ENCODE peak calls at places on chromosomes 1 and 21, in eight cellular contexts. One of them, this sample, is unnamed.
A peak's percentile ranks its signal among the peaks of the same experiment; 100 is the strongest.

GRCh38 chr1:243244420-243244819 is 10.7 kb downstream of the CEP170 start:
- ATAC-seq in Right ventricle myocardium superior: no peak
- ATAC-seq in K562: no peak
- ATAC-seq in activated naive CD8-positive, alpha-beta T cell treated with anti-CD3 and anti-CD28 coated beads, Interleukin-2, amount 50 U/mL, for 24 hours: no peak
- ATAC-seq in stimulated activated naive CD8-positive, alpha-beta T cell treated with anti-CD3 and anti-CD28 coated beads, Interleukin-15, amount 100 ng/mL, for 72 hours: no peak
- ATAC-seq in stimulated activated naive B cell treated with anti-CD40 and anti-IgM and Interleukin-4, amounts not matched to agents 10 μg/mL and 1 μg/mL and 100 μg/mL, for 72 hours: no peak
- ATAC-seq in gastroesophageal sphincter: no peak
- ATAC-seq in T-cell: no peak
- ATAC-seq in this sample: no peak

GRCh38 chr1:201482755-201483154 is 13.8 kb upstream of the PHLDA3 start:
- ATAC-seq in K562: no peak
- ATAC-seq in Right ventricle myocardium superior: no peak
- ATAC-seq in activated naive CD8-positive, alpha-beta T cell treated with anti-CD3 and anti-CD28 coated beads, Interleukin-2, amount 50 U/mL, for 24 hours: no peak
- ATAC-seq in T-cell: no peak
- ATAC-seq in gastroesophageal sphincter: no peak
- ATAC-seq in stimulated activated naive B cell treated with anti-CD40 and anti-IgM and Interleukin-4, amounts not matched to agents 10 μg/mL and 1 μg/mL and 100 μg/mL, for 72 hours: peak; percentile 47
- ATAC-seq in stimulated activated naive CD8-positive, alpha-beta T cell treated with anti-CD3 and anti-CD28 coated beads, Interleukin-15, amount 100 ng/mL, for 72 hours: no peak
- ATAC-seq in this sample: no peak

GRCh38 chr1:205317311-205317917 is 4.1 kb downstream of the NUAK2 start:
- ATAC-seq in activated naive CD8-positive, alpha-beta T cell treated with anti-CD3 and anti-CD28 coated beads, Interleukin-2, amount 50 U/mL, for 24 hours: no peak
- ATAC-seq in K562: no peak
- ATAC-seq in stimulated activated naive CD8-positive, alpha-beta T cell treated with anti-CD3 and anti-CD28 coated beads, Interleukin-15, amount 100 ng/mL, for 72 hours: no peak
- ATAC-seq in T-cell: no peak
- ATAC-seq in stimulated activated naive B cell treated with anti-CD40 and anti-IgM and Interleukin-4, amounts not matched to agents 10 μg/mL and 1 μg/mL and 100 μg/mL, for 72 hours: no peak
- ATAC-seq in Right ventricle myocardium superior: peak; percentile 62
- ATAC-seq in gastroesophageal sphincter: peak; percentile 2
- ATAC-seq in this sample: no peak

GRCh38 chr1:93600663-93601062 is 81.0 kb downstream of the BCAR3 start:
- ATAC-seq in gastroesophageal sphincter: no peak
- ATAC-seq in stimulated activated naive B cell treated with anti-CD40 and anti-IgM and Interleukin-4, amounts not matched to agents 10 μg/mL and 1 μg/mL and 100 μg/mL, for 72 hours: no peak
- ATAC-seq in T-cell: no peak
- ATAC-seq in activated naive CD8-positive, alpha-beta T cell treated with anti-CD3 and anti-CD28 coated beads, Interleukin-2, amount 50 U/mL, for 24 hours: no peak
- ATAC-seq in stimulated activated naive CD8-positive, alpha-beta T cell treated with anti-CD3 and anti-CD28 coated beads, Interleukin-15, amount 100 ng/mL, for 72 hours: no peak
- ATAC-seq in K562: no peak
- ATAC-seq in Right ventricle myocardium superior: peak; percentile 14
- ATAC-seq in this sample: no peak

GRCh38 chr21:45080639-45081414 is 6.4 kb downstream of the ADARB1 start:
- ATAC-seq in Right ventricle myocardium superior: peak; percentile 25
- ATAC-seq in gastroesophageal sphincter: peak; percentile 62
- ATAC-seq in activated naive CD8-positive, alpha-beta T cell treated with anti-CD3 and anti-CD28 coated beads, Interleukin-2, amount 50 U/mL, for 24 hours: peak; percentile 49
- ATAC-seq in stimulated activated naive CD8-positive, alpha-beta T cell treated with anti-CD3 and anti-CD28 coated beads, Interleukin-15, amount 100 ng/mL, for 72 hours: peak; percentile 46
- ATAC-seq in K562: peak; percentile 29
- ATAC-seq in T-cell: peak; percentile 63
- ATAC-seq in stimulated activated naive B cell treated with anti-CD40 and anti-IgM and Interleukin-4, amounts not matched to agents 10 μg/mL and 1 μg/mL and 100 μg/mL, for 72 hours: no peak
- ATAC-seq in this sample: no peak

GRCh38 chr21:17784604-17785402 is 34.4 kb downstream of the C21orf91 start:
- ATAC-seq in stimulated activated naive B cell treated with anti-CD40 and anti-IgM and Interleukin-4, amounts not matched to agents 10 μg/mL and 1 μg/mL and 100 μg/mL, for 72 hours: peak; percentile 55
- ATAC-seq in Right ventricle myocardium superior: no peak
- ATAC-seq in stimulated activated naive CD8-positive, alpha-beta T cell treated with anti-CD3 and anti-CD28 coated beads, Interleukin-15, amount 100 ng/mL, for 72 hours: peak; percentile 73
- ATAC-seq in T-cell: no peak
- ATAC-seq in K562: no peak
- ATAC-seq in activated naive CD8-positive, alpha-beta T cell treated with anti-CD3 and anti-CD28 coated beads, Interleukin-2, amount 50 U/mL, for 24 hours: peak; percentile 75
- ATAC-seq in gastroesophageal sphincter: no peak
- ATAC-seq in this sample: no peak

GRCh38 chr1:6183520-6183989 is 3.4 kb upstream of the CHD5 start:
- ATAC-seq in gastroesophageal sphincter: no peak
- ATAC-seq in Right ventricle myocardium superior: no peak
- ATAC-seq in stimulated activated naive B cell treated with anti-CD40 and anti-IgM and Interleukin-4, amounts not matched to agents 10 μg/mL and 1 μg/mL and 100 μg/mL, for 72 hours: no peak
- ATAC-seq in K562: peak; percentile 87
- ATAC-seq in activated naive CD8-positive, alpha-beta T cell treated with anti-CD3 and anti-CD28 coated beads, Interleukin-2, amount 50 U/mL, for 24 hours: peak; percentile 12
- ATAC-seq in stimulated activated naive CD8-positive, alpha-beta T cell treated with anti-CD3 and anti-CD28 coated beads, Interleukin-15, amount 100 ng/mL, for 72 hours: peak; percentile 50
- ATAC-seq in T-cell: no peak
- ATAC-seq in this sample: peak; percentile 39

GRCh38 chr21:41506526-41507520 is 1.1 kb downstream of the TMPRSS2 start:
- ATAC-seq in K562: no peak
- ATAC-seq in stimulated activated naive CD8-positive, alpha-beta T cell treated with anti-CD3 and anti-CD28 coated beads, Interleukin-15, amount 100 ng/mL, for 72 hours: no peak
- ATAC-seq in T-cell: no peak
- ATAC-seq in activated naive CD8-positive, alpha-beta T cell treated with anti-CD3 and anti-CD28 coated beads, Interleukin-2, amount 50 U/mL, for 24 hours: no peak
- ATAC-seq in Right ventricle myocardium superior: no peak
- ATAC-seq in stimulated activated naive B cell treated with anti-CD40 and anti-IgM and Interleukin-4, amounts not matched to agents 10 μg/mL and 1 μg/mL and 100 μg/mL, for 72 hours: no peak
- ATAC-seq in gastroesophageal sphincter: no peak
- ATAC-seq in this sample: peak; percentile 51

GRCh38 chr1:40620586-40620985 is 44.9 kb downstream of the RIMS3 start:
- ATAC-seq in T-cell: no peak
- ATAC-seq in gastroesophageal sphincter: no peak
- ATAC-seq in stimulated activated naive B cell treated with anti-CD40 and anti-IgM and Interleukin-4, amounts not matched to agents 10 μg/mL and 1 μg/mL and 100 μg/mL, for 72 hours: no peak
- ATAC-seq in activated naive CD8-positive, alpha-beta T cell treated with anti-CD3 and anti-CD28 coated beads, Interleukin-2, amount 50 U/mL, for 24 hours: no peak
- ATAC-seq in stimulated activated naive CD8-positive, alpha-beta T cell treated with anti-CD3 and anti-CD28 coated beads, Interleukin-15, amount 100 ng/mL, for 72 hours: no peak
- ATAC-seq in K562: no peak
- ATAC-seq in Right ventricle myocardium superior: no peak
- ATAC-seq in this sample: no peak

GRCh38 chr1:101769520-101769919 is 227.2 kb downstream of the OLFM3 start:
- ATAC-seq in K562: no peak
- ATAC-seq in stimulated activated naive B cell treated with anti-CD40 and anti-IgM and Interleukin-4, amounts not matched to agents 10 μg/mL and 1 μg/mL and 100 μg/mL, for 72 hours: no peak
- ATAC-seq in gastroesophageal sphincter: no peak
- ATAC-seq in activated naive CD8-positive, alpha-beta T cell treated with anti-CD3 and anti-CD28 coated beads, Interleukin-2, amount 50 U/mL, for 24 hours: peak; percentile 33
- ATAC-seq in stimulated activated naive CD8-positive, alpha-beta T cell treated with anti-CD3 and anti-CD28 coated beads, Interleukin-15, amount 100 ng/mL, for 72 hours: no peak
- ATAC-seq in Right ventricle myocardium superior: no peak
- ATAC-seq in T-cell: no peak
- ATAC-seq in this sample: no peak

GRCh38 chr1:15355968-15356621 is 53.6 kb upstream of the EFHD2 start:
- ATAC-seq in T-cell: no peak
- ATAC-seq in stimulated activated naive B cell treated with anti-CD40 and anti-IgM and Interleukin-4, amounts not matched to agents 10 μg/mL and 1 μg/mL and 100 μg/mL, for 72 hours: no peak
- ATAC-seq in gastroesophageal sphincter: no peak
- ATAC-seq in Right ventricle myocardium superior: no peak
- ATAC-seq in stimulated activated naive CD8-positive, alpha-beta T cell treated with anti-CD3 and anti-CD28 coated beads, Interleukin-15, amount 100 ng/mL, for 72 hours: no peak
- ATAC-seq in activated naive CD8-positive, alpha-beta T cell treated with anti-CD3 and anti-CD28 coated beads, Interleukin-2, amount 50 U/mL, for 24 hours: peak; percentile 47
- ATAC-seq in K562: no peak
- ATAC-seq in this sample: no peak

GRCh38 chr1:198423701-198424100 is 116.8 kb downstream of the ATP6V1G3 start:
- ATAC-seq in T-cell: no peak
- ATAC-seq in activated naive CD8-positive, alpha-beta T cell treated with anti-CD3 and anti-CD28 coated beads, Interleukin-2, amount 50 U/mL, for 24 hours: no peak
- ATAC-seq in stimulated activated naive B cell treated with anti-CD40 and anti-IgM and Interleukin-4, amounts not matched to agents 10 μg/mL and 1 μg/mL and 100 μg/mL, for 72 hours: no peak
- ATAC-seq in gastroesophageal sphincter: no peak
- ATAC-seq in Right ventricle myocardium superior: no peak
- ATAC-seq in K562: no peak
- ATAC-seq in stimulated activated naive CD8-positive, alpha-beta T cell treated with anti-CD3 and anti-CD28 coated beads, Interleukin-15, amount 100 ng/mL, for 72 hours: no peak
- ATAC-seq in this sample: no peak

GRCh38 chr21:14527690-14528652 is 18.1 kb downstream of the SAMSN1 start:
- ATAC-seq in K562: peak; percentile 70
- ATAC-seq in activated naive CD8-positive, alpha-beta T cell treated with anti-CD3 and anti-CD28 coated beads, Interleukin-2, amount 50 U/mL, for 24 hours: peak; percentile 42
- ATAC-seq in gastroesophageal sphincter: no peak
- ATAC-seq in stimulated activated naive CD8-positive, alpha-beta T cell treated with anti-CD3 and anti-CD28 coated beads, Interleukin-15, amount 100 ng/mL, for 72 hours: peak; percentile 50
- ATAC-seq in Right ventricle myocardium superior: peak; percentile 67
- ATAC-seq in T-cell: no peak
- ATAC-seq in stimulated activated naive B cell treated with anti-CD40 and anti-IgM and Interleukin-4, amounts not matched to agents 10 μg/mL and 1 μg/mL and 100 μg/mL, for 72 hours: no peak
- ATAC-seq in this sample: no peak

GRCh38 chr1:195430826-195431225 is 1177.4 kb downstream of the KCNT2 start:
- ATAC-seq in Right ventricle myocardium superior: no peak
- ATAC-seq in gastroesophageal sphincter: no peak
- ATAC-seq in K562: no peak
- ATAC-seq in T-cell: no peak
- ATAC-seq in stimulated activated naive B cell treated with anti-CD40 and anti-IgM and Interleukin-4, amounts not matched to agents 10 μg/mL and 1 μg/mL and 100 μg/mL, for 72 hours: no peak
- ATAC-seq in stimulated activated naive CD8-positive, alpha-beta T cell treated with anti-CD3 and anti-CD28 coated beads, Interleukin-15, amount 100 ng/mL, for 72 hours: no peak
- ATAC-seq in activated naive CD8-positive, alpha-beta T cell treated with anti-CD3 and anti-CD28 coated beads, Interleukin-2, amount 50 U/mL, for 24 hours: no peak
- ATAC-seq in this sample: no peak

GRCh38 chr1:21871943-21872342 is 59.9 kb downstream of the LDLRAD2 start:
- ATAC-seq in stimulated activated naive B cell treated with anti-CD40 and anti-IgM and Interleukin-4, amounts not matched to agents 10 μg/mL and 1 μg/mL and 100 μg/mL, for 72 hours: no peak
- ATAC-seq in K562: no peak
- ATAC-seq in stimulated activated naive CD8-positive, alpha-beta T cell treated with anti-CD3 and anti-CD28 coated beads, Interleukin-15, amount 100 ng/mL, for 72 hours: no peak
- ATAC-seq in activated naive CD8-positive, alpha-beta T cell treated with anti-CD3 and anti-CD28 coated beads, Interleukin-2, amount 50 U/mL, for 24 hours: no peak
- ATAC-seq in T-cell: no peak
- ATAC-seq in gastroesophageal sphincter: no peak
- ATAC-seq in Right ventricle myocardium superior: no peak
- ATAC-seq in this sample: peak; percentile 24